ENCODE peak calls at places on chromosomes 13 and 19, in four cellular contexts. W is AG10803; E is endothelial cell; Y is stimulated activated naive CD8-positive, alpha-beta T cell treated with anti-CD3 and anti-CD28 coated beads, Interleukin-15, Interleukin-2, amounts not matched to agents 100 U/mL and 50 U/mL, for 24 hours. K is an unnamed sample.
A peak's percentile ranks its signal among the peaks of the same experiment; 100 is the strongest.

GRCh38 chr19:19552811-19553210 is 14.7 kb downstream of the CILP2 start:
- DNase-seq in Y (peak; percentile 50), W (peak; percentile 36), E (peak; percentile 77), K (peak; percentile 88)

GRCh38 chr19:1833540-1833939 is 14.7 kb downstream of the REXO1 start:
- DNase-seq in W (no peak), Y (no peak), E (no peak), K (no peak)

GRCh38 chr19:53774011-53774410 is 50.1 kb downstream of the NLRP12 start:
- DNase-seq in E (no peak), Y (no peak), W (no peak), K (no peak)

GRCh38 chr13:109151696-109152095 is 522.3 kb downstream of the MYO16 start:
- DNase-seq in E (no peak), W (no peak), Y (no peak), K (no peak)

GRCh38 chr19:55553217-55554182 is 8.2 kb upstream of the SBK3 start:
- DNase-seq in Y (no peak), E (no peak), W (no peak), K (peak; percentile 11)

GRCh38 chr19:5953680-5954213 is 24.2 kb downstream of the RANBP3 start:
- DNase-seq in E (no peak), W (peak; percentile 79), Y (peak; percentile 45), K (peak; percentile 61)

GRCh38 chr19:2332341-2333026 is 4.0 kb downstream of the SPPL2B start:
- DNase-seq in E (no peak), W (peak; percentile 54), Y (peak; percentile 56), K (no peak)

GRCh38 chr19:36488816-36489138 is 584 bp downstream of the ZNF566 start:
- DNase-seq in W (peak; percentile 4), Y (peak; percentile 48), E (no peak), K (peak; percentile 23)

GRCh38 chr19:44891016-44891882 is at the start of gene TOMM40:
- DNase-seq in E (peak; percentile 99), Y (peak; percentile 41), W (no peak), K (no peak)

GRCh38 chr19:40445945-40446784 is 2.0 kb upstream of the SERTAD3 start:
- DNase-seq in Y (no peak), W (peak; percentile 23), E (no peak), K (peak; percentile 52)

GRCh38 chr19:12994701-12995595 is at the start of gene NFIX:
- DNase-seq in E (peak; percentile 42), Y (peak; percentile 67), W (peak; percentile 68), K (peak; percentile 84)

GRCh38 chr13:40271511-40271910 is 394.9 kb downstream of the FOXO1 start:
- DNase-seq in W (no peak), Y (no peak), E (peak; percentile 16), K (no peak)

GRCh38 chr13:47112900-47113299 is 216.0 kb upstream of the HTR2A start:
- DNase-seq in Y (no peak), W (no peak), E (no peak), K (no peak)

GRCh38 chr19:20039203-20039723 is at the start of gene ZNF682:
- DNase-seq in E (peak; percentile 95), W (peak; percentile 91), Y (peak; percentile 95), K (peak; percentile 98)

GRCh38 chr19:33404916-33405315 is 31.4 kb downstream of the CEBPG start:
- DNase-seq in E (no peak), W (peak; percentile 12), Y (no peak), K (no peak)

GRCh38 chr19:3545669-3546034 is 6.7 kb downstream of the TEKTIP1 start:
- DNase-seq in W (no peak), E (no peak), Y (no peak), K (no peak)

GRCh38 chr13:92164822-92165221 is 766.4 kb downstream of the GPC5 start:
- DNase-seq in Y (no peak), W (no peak), E (no peak), K (no peak)

GRCh38 chr19:58551123-58551497 is 3.8 kb downstream of the CHMP2A start:
- DNase-seq in Y (no peak), E (no peak), W (no peak), K (no peak)

GRCh38 chr13:99314640-99315176 is 7.5 kb upstream of the GPR183 start:
- DNase-seq in E (no peak), Y (peak; percentile 64), W (no peak), K (no peak)

GRCh38 chr19:33071887-33072286 is 7.2 kb upstream of the RHPN2 start:
- DNase-seq in Y (no peak), W (no peak), E (no peak), K (no peak)

GRCh38 chr13:24264976-24265375 is 44.4 kb upstream of the C1QTNF9 start:
- DNase-seq in E (no peak), Y (peak; percentile 79), W (no peak), K (no peak)

GRCh38 chr13:75366380-75367280 is 115.3 kb downstream of the TBC1D4 start:
- DNase-seq in W (no peak), E (no peak), Y (no peak), K (no peak)

GRCh38 chr13:41905600-41906254 is 55.2 kb downstream of the VWA8 start:
- DNase-seq in Y (no peak), W (peak; percentile 36), E (no peak), K (peak; percentile 32)

GRCh38 chr13:59354665-59355064 is 809.1 kb downstream of the DIAPH3 start:
- DNase-seq in E (no peak), W (no peak), Y (no peak), K (no peak)

GRCh38 chr19:39423258-39424086 is 11.0 kb downstream of the PLEKHG2 start:
- DNase-seq in Y (no peak), W (no peak), E (no peak), K (no peak)

GRCh38 chr19:3785938-3786824 is at the start of gene MATK:
- DNase-seq in W (no peak), Y (peak; percentile 54), E (no peak), K (no peak)

GRCh38 chr19:34082289-34083077 is 89.8 kb upstream of the LSM14A start:
- DNase-seq in Y (no peak), W (peak; percentile 0), E (no peak), K (no peak)

GRCh38 chr13:93227906-93228801 is 1.5 kb downstream of the GPC6 start:
- DNase-seq in E (peak; percentile 76), W (peak; percentile 89), Y (no peak), K (peak; percentile 78)

GRCh38 chr13:71477735-71478134 is 389.3 kb downstream of the DACH1 start:
- DNase-seq in Y (no peak), W (no peak), E (no peak), K (no peak)

GRCh38 chr19:47729799-47730520 is 15.4 kb upstream of the NOP53 start:
- DNase-seq in Y (peak; percentile 77), E (peak; percentile 86), W (no peak), K (no peak)

GRCh38 chr13:49821216-49821820 is 28.8 kb upstream of the KPNA3 start:
- DNase-seq in Y (no peak), E (no peak), W (peak; percentile 4), K (no peak)

GRCh38 chr13:107208889-107209288 is 641.0 kb upstream of the ARGLU1 start:
- DNase-seq in E (no peak), W (no peak), Y (no peak), K (no peak)

GRCh38 chr13:99778500-99778899 is 193.1 kb downstream of the ZIC5 start:
- DNase-seq in Y (no peak), W (no peak), E (no peak), K (no peak)

GRCh38 chr13:48491423-48492122 is 41.3 kb downstream of the RCBTB2 start:
- DNase-seq in W (peak; percentile 38), Y (no peak), E (no peak), K (peak; percentile 28)

GRCh38 chr13:80070024-80070703 is 270.8 kb downstream of the SPRY2 start:
- DNase-seq in Y (no peak), E (no peak), W (no peak), K (no peak)